ENCODE peak calls at places on chromosomes 5 and 9, in ten cellular contexts. O, L, K, X, B, J, U, W, S and P are unnamed samples.

GRCh38 chr5:59042201-59042600 is 459.3 kb downstream of the RAB3C start:
- DNase-seq in O (no peak), L (no peak), K (peak; percentile 65), X (peak; percentile 70), B (no peak), J (peak; percentile 75), U (peak; percentile 89), W (no peak), S (no peak), P (no peak)

GRCh38 chr9:126558051-126558665 is 55.6 kb upstream of the LMX1B start:
- DNase-seq in O (peak; percentile 70), L (peak; percentile 68), K (peak; percentile 41), X (peak; percentile 70), B (peak; percentile 93), J (peak; percentile 51), U (peak; percentile 6), W (peak; percentile 80), S (peak; percentile 76), P (peak; percentile 68)

GRCh38 chr9:86838883-86839497 is 108.3 kb downstream of the GAS1 start:
- DNase-seq in O (no peak), L (no peak), K (no peak), X (no peak), B (no peak), J (no peak), U (no peak), W (no peak), S (no peak), P (no peak)

GRCh38 chr5:88875609-88876234 is 7.3 kb downstream of the MEF2C start:
- DNase-seq in O (no peak), L (no peak), K (no peak), X (peak; percentile 49), B (no peak), J (no peak), U (no peak), W (no peak), S (no peak), P (no peak)

GRCh38 chr9:117178596-117179111 is 236.2 kb downstream of the ASTN2 start:
- DNase-seq in O (peak; percentile 58), L (no peak), K (no peak), X (no peak), B (no peak), J (no peak), U (peak; percentile 30), W (no peak), S (peak; percentile 26), P (no peak)

GRCh38 chr5:78855026-78855425 is 130.1 kb downstream of the ARSB start:
- DNase-seq in O (no peak), L (no peak), K (no peak), X (peak; percentile 3), B (no peak), J (no peak), U (no peak), W (no peak), S (no peak), P (no peak)

GRCh38 chr5:79552984-79553383 is 39.0 kb upstream of the HOMER1 start:
- DNase-seq in O (no peak), L (no peak), K (peak; percentile 82), X (no peak), B (no peak), J (no peak), U (no peak), W (no peak), S (no peak), P (no peak)

GRCh38 chr9:69877852-69878507 is 57.4 kb downstream of the CFAP95 start:
- DNase-seq in O (no peak), L (no peak), K (peak; percentile 67), X (peak; percentile 58), B (no peak), J (peak; percentile 50), U (no peak), W (no peak), S (no peak), P (no peak)

GRCh38 chr5:21152611-21153010 is 1164.6 kb upstream of the CDH18 start:
- DNase-seq in O (no peak), L (no peak), K (peak; percentile 92), X (peak; percentile 100), B (no peak), J (peak; percentile 58), U (peak; percentile 96), W (no peak), S (no peak), P (no peak)

GRCh38 chr9:83988411-83988810 is 7.8 kb downstream of the RMI1 start:
- DNase-seq in O (no peak), L (no peak), K (no peak), X (no peak), B (no peak), J (no peak), U (no peak), W (no peak), S (no peak), P (no peak)

GRCh38 chr9:83992901-83993300 is 12.3 kb downstream of the RMI1 start:
- DNase-seq in O (no peak), L (no peak), K (no peak), X (no peak), B (no peak), J (no peak), U (no peak), W (no peak), S (no peak), P (no peak)

GRCh38 chr9:83996126-83996525 is 15.5 kb downstream of the RMI1 start:
- DNase-seq in O (no peak), L (no peak), K (no peak), X (no peak), B (no peak), J (no peak), U (no peak), W (no peak), S (no peak), P (no peak)

GRCh38 chr9:83991355-83991754 is 10.8 kb downstream of the RMI1 start:
- DNase-seq in O (no peak), L (no peak), K (no peak), X (no peak), B (no peak), J (no peak), U (no peak), W (no peak), S (no peak), P (no peak)

DNA sequence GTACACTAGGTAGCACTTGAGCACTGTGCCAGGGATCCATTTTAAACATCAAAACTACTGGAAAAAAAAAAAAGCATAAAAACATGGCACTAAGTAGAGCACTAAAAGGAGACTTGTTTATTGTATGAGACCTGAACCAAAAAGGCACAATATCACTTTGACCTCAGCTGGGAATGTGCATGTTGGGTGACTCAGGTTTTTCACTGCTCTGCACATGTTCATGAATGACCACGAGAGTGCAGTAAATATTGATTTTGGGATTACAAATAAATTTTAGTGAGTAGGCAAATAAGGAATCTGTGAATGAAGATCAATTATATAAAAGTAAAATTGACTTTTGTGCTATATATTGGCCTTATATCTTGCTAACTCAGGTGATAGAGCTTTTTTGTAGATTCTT is 11.8 kb downstream of the RMI1 start:
- DNase-seq in O (no peak), L (no peak), K (peak; percentile 40), X (peak; percentile 64), B (no peak), J (peak; percentile 53), U (no peak), W (no peak), S (no peak), P (no peak)
- H3K27ac ChIP-seq in O (no peak overlapping the region), L (no peak overlapping the region), K (no peak overlapping the region), X (no peak overlapping the region), B (no peak overlapping the region), J (peak overlapping the region; percentile 24), U (no peak overlapping the region), W (no peak overlapping the region), S (no peak overlapping the region), P (no peak overlapping the region)

DNA sequence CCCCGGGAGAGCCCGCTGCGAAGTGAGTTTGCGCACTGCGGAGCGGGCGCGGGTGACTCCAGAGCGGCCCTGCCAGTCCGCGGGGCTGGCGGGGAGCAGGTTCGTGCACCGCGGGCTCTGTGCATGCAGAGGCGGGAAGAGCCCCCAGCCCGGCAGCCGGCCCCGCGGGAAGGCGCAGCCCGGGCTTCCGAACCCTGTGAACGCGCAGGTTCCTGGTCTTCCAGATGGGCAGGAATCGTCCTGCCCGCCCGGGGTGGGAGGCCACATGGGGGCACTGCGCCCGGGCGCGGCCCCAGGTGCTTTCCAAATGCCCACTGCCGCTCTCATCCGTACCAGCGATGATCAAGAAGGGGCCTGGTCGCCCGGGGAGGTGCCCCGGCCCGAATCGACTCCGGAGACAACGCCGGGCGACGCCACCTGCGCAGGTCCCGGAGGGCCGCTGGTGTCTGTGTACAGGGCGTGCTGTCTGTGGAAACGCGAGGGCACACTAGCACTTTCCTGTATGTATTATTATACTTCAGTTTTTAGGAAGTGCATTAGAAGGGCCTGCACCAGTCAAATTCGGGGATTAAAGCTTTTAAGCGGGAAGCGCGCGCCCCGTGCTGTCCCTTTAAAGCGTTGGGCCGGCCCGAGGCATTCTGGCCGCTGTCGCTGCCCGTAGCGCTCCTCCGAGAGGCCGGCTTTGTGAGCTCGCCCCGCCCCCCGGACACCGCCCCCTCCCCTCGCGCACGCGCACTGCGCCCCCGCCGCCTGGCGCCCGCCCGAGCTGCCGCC is at the start of gene WDR5:
- DNase-seq in O (peak; percentile 93), L (peak; percentile 90), K (peak; percentile 91), X (peak; percentile 83), B (peak; percentile 96), J (peak; percentile 92), U (peak; percentile 74), W (peak; percentile 93), S (peak; percentile 98), P (peak; percentile 93)
- TF ChIP-seq CTCF in O (peak; percentile 26), L (no peak), K (no peak), X (peak; percentile 20), B (peak; percentile 46), J (peak; percentile 34), U (no peak), W (no peak), S (no peak), P (peak; percentile 11)

GRCh38 chr9:78028926-78029325 is 2.7 kb downstream of the GNAQ start:
- DNase-seq in O (no peak), L (no peak), K (peak; percentile 17), X (no peak), B (no peak), J (no peak), U (no peak), W (no peak), S (no peak), P (no peak)
- H3K4me3 ChIP-seq in O (peak overlapping the region; percentile 72), L (peak overlapping the region; percentile 83), K (peak overlapping the region; percentile 76), X (no peak overlapping the region), B (peak overlapping the region; percentile 89), J (no peak overlapping the region), U (peak overlapping the region; percentile 71), W (peak overlapping the region; percentile 82), S (peak overlapping the region; percentile 58), P (peak overlapping the region; percentile 92)

DNA sequence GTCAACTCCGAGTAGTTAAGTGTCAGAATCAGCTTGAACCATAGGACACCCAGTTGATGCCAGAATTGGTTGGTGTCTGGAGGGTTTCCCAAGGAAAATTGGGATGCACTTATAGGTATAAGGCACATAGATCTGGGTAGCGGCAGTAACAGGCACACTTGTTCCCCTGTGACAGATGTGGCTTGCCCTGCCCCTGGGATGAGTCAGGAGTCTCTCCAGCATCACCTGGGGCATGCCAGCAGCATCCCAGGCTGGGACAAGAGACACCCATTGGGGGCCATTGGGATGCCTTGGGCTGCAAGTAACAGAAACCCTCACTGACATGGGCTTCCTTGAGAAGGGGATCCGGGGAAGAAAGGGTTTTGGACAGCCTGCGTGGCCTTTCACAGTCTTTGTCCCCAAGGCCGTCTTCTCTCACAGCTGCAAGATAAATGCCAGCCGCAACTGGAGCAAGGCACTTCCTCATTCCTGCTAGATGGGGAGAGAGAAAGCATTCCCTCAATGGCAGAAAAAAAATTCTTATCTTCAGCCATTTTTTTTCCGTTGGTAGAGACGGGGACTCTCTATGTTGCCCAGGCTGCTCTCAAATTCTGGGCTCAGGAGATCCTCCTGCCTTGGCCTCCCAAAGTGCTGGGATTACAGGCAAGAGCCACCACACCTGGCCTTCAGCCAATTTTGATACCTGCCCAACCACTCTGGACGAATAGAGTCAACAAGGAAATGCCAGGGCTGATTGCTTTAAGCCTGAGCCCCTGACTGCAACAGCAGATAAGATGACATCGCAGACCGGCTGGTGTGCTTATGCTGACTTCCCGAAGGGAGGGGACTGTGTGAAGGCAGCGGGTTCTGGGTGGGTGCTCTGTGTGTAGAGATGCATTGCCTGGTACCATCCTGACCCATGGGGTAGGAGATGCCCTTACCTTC is 13.3 kb upstream of the RNF130 start:
- DNase-seq in O (no peak), L (no peak), K (no peak), X (peak; percentile 33), B (peak; percentile 75), J (peak; percentile 19), U (no peak), W (peak; percentile 83), S (no peak), P (peak; percentile 80)
- H3K27ac ChIP-seq in O (peak overlapping the region; percentile 71), L (no peak overlapping the region), K (no peak overlapping the region), X (no peak overlapping the region), B (peak overlapping the region; percentile 99), J (no peak overlapping the region), U (no peak overlapping the region), W (peak overlapping the region; percentile 15), S (no peak overlapping the region), P (no peak overlapping the region)